ENCODE peak calls at places on chromosomes 4 and X, in nine cellular contexts. B is NCI-H1694 treated with DMSO at 0.1 percent for 48 hours; Q is GM23338; T is NCI-H1105; Y is endodermal cell; Z is lung microvascular endothelial cell; U is activated T-cell treated with anti-CD3 and anti-CD28 coated beads for 1 hour; M is stimulated activated CD4-positive, alpha-beta T cell treated with anti-CD3 and anti-CD28 coated beads, Interleukin-15, amount 100 ng/mL, for 24 hours; O is activated CD8-positive, alpha-beta memory T cell treated with anti-CD3 and anti-CD28 coated beads for 4 hours. N is an unnamed sample.

GRCh38 chr4:83546796-83547195 is 10.9 kb downstream of the GPAT3 start:
- DNase-seq in Y (no peak), M (no peak), T (no peak), U (no peak), Z (no peak), O (no peak), B (no peak), Q (no peak), N (no peak)

GRCh38 chr4:36549256-36549655 is 267.8 kb downstream of the DTHD1 start:
- DNase-seq in Y (no peak), O (no peak), M (no peak), Q (no peak), T (no peak), Z (no peak), B (no peak), U (no peak), N (no peak)

GRCh38 chr4:173073939-173074500 is 94.6 kb upstream of the GALNT7 start:
- DNase-seq in M (no peak), T (no peak), B (no peak), Q (peak), U (no peak), O (no peak), Z (no peak), Y (no peak), N (no peak)

GRCh38 chrX:55907968-55908607 is 190.5 kb downstream of the RRAGB start:
- DNase-seq in Z (peak), B (no peak), T (peak), Y (peak), O (peak), M (peak), U (peak), Q (peak), N (peak)

GRCh38 chr4:188197566-188197965 is 58.3 kb downstream of the TRIML1 start:
- DNase-seq in T (no peak), U (no peak), Q (no peak), Y (no peak), M (no peak), O (no peak), B (no peak), Z (no peak), N (no peak)

GRCh38 chrX:46574941-46575381 is 1.4 kb downstream of the CHST7 start:
- DNase-seq in M (peak), B (no peak), T (peak), O (no peak), Q (peak), Z (peak), Y (peak), U (peak), N (no peak)

GRCh38 chr4:78613522-78614311 is 62.1 kb downstream of the ANXA3 start:
- DNase-seq in Q (no peak), Y (no peak), Z (no peak), B (no peak), M (no peak), O (no peak), U (no peak), T (no peak), N (no peak)

GRCh38 chr4:507745-508512 is 8.9 kb downstream of the PIGG start:
- DNase-seq in U (no peak), B (no peak), O (no peak), M (no peak), Z (no peak), Q (no peak), Y (no peak), T (no peak), N (no peak)

GRCh38 chr4:173333658-173334084 is 487 bp downstream of the HMGB2 start:
- DNase-seq in M (peak), Z (peak), B (no peak), Y (peak), T (peak), U (peak), Q (peak), O (peak), N (peak)

GRCh38 chrX:44042731-44043130 is 69.5 kb upstream of the NDP start:
- DNase-seq in T (no peak), Q (no peak), O (no peak), Z (peak), B (no peak), M (no peak), Y (no peak), U (no peak), N (no peak)

GRCh38 chr4:183987987-183988392 is 82.9 kb downstream of the STOX2 start:
- DNase-seq in Y (peak), Z (peak), M (no peak), T (peak), B (no peak), U (no peak), Q (peak), O (no peak), N (no peak)

GRCh38 chr4:42570221-42570620 is 86.7 kb downstream of the ATP8A1 start:
- DNase-seq in B (no peak), U (no peak), M (no peak), Z (no peak), Q (peak), Y (peak), O (no peak), T (no peak), N (no peak)

GRCh38 chrX:153921511-153922285 is 4.4 kb downstream of the ARHGAP4 start:
- DNase-seq in M (no peak), Q (no peak), Z (no peak), T (no peak), B (peak), Y (no peak), U (no peak), O (no peak), N (no peak)

GRCh38 chr4:163107754-163108153 is 58.9 kb downstream of the NAF1 start:
- DNase-seq in U (no peak), M (no peak), Y (no peak), B (no peak), Z (peak), T (no peak), Q (peak), O (no peak), N (no peak)

GRCh38 chr4:7554885-7555284 is 120.2 kb upstream of the PSAPL1 start:
- DNase-seq in U (no peak), T (no peak), Y (peak), B (no peak), M (no peak), Q (peak), Z (no peak), O (no peak), N (no peak)

GRCh38 chrX:9390121-9390520 is 74.7 kb upstream of the TBL1X start:
- DNase-seq in M (no peak), Q (no peak), Y (no peak), Z (no peak), B (no peak), U (no peak), O (no peak), T (no peak), N (no peak)

GRCh38 chr4:113069212-113069892 is 19.9 kb downstream of the ANK2 start:
- DNase-seq in Z (no peak), O (no peak), U (no peak), B (no peak), T (no peak), M (no peak), Y (no peak), Q (no peak), N (no peak)

GRCh38 chr4:128670434-128670999 is 139.0 kb upstream of the JADE1 start:
- DNase-seq in Z (no peak), T (no peak), Y (no peak), Q (no peak), M (no peak), B (no peak), U (no peak), O (no peak), N (no peak)

GRCh38 chr4:177246636-177247584 is 62.8 kb upstream of the NEIL3 start:
- DNase-seq in Q (no peak), U (no peak), Z (no peak), T (no peak), B (no peak), Y (no peak), O (no peak), M (no peak), N (no peak)

GRCh38 chr4:36094995-36095394 is 149.3 kb downstream of the ARAP2 start:
- DNase-seq in T (no peak), B (no peak), O (no peak), Y (no peak), Q (no peak), Z (no peak), U (no peak), M (no peak), N (no peak)

GRCh38 chr4:120922390-120923200 is at the start of gene PRDM5:
- DNase-seq in T (no peak), B (no peak), Z (peak), U (peak), Y (peak), O (no peak), M (peak), Q (peak), N (peak)

GRCh38 chrX:51860679-51861078 is 32.7 kb upstream of the MAGED1 start:
- DNase-seq in O (no peak), Q (peak), T (peak), Y (peak), M (no peak), Z (peak), U (no peak), B (no peak), N (no peak)

GRCh38 chr4:108881190-108881589 is 118.3 kb upstream of the ETNPPL start:
- DNase-seq in T (no peak), M (no peak), B (no peak), Y (no peak), U (no peak), O (no peak), Z (peak), Q (no peak), N (no peak)

GRCh38 chr4:1869530-1870327 is 1.5 kb upstream of the NSD2 start:
- DNase-seq in U (no peak), Z (no peak), M (no peak), Y (no peak), T (no peak), O (no peak), B (no peak), Q (no peak), N (no peak)

GRCh38 chrX:1592863-1593201 is 1.4 kb downstream of the AKAP17A start:
- DNase-seq in T (no peak), B (no peak), U (no peak), Y (no peak), Q (no peak), O (no peak), M (no peak), Z (no peak), N (no peak)

GRCh38 chr4:155780773-155781172 is 22.0 kb downstream of the GUCY1B1 start:
- DNase-seq in O (no peak), Z (no peak), Q (no peak), T (no peak), U (no peak), Y (no peak), B (no peak), M (no peak), N (no peak)

GRCh38 chrX:13463608-13464007 is 105.8 kb upstream of the EGFL6 start:
- DNase-seq in Z (peak), M (no peak), T (no peak), O (no peak), Q (no peak), B (peak), U (no peak), Y (no peak), N (no peak)

GRCh38 chr4:11483076-11483475 is 54.4 kb upstream of the HS3ST1 start:
- DNase-seq in U (no peak), Y (no peak), Z (peak), Q (no peak), M (no peak), B (no peak), O (no peak), T (no peak), N (no peak)

GRCh38 chr4:42995343-42995944 is 102.9 kb downstream of the GRXCR1 start:
- DNase-seq in Z (peak), B (peak), Y (no peak), Q (peak), O (no peak), U (no peak), M (no peak), T (peak), N (no peak)

GRCh38 chr4:48654015-48654664 is 125.9 kb downstream of the FRYL start:
- DNase-seq in O (no peak), Z (no peak), U (no peak), M (no peak), T (no peak), Q (no peak), B (no peak), Y (no peak), N (no peak)

GRCh38 chrX:69045616-69046345 is 119.5 kb downstream of the PJA1 start:
- DNase-seq in T (no peak), B (no peak), M (no peak), Q (no peak), U (no peak), Y (peak), Z (no peak), O (no peak), N (no peak)

GRCh38 chrX:69231903-69232302 is 66.7 kb upstream of the PJA1 start:
- DNase-seq in Y (peak), B (no peak), M (no peak), T (no peak), O (no peak), U (no peak), Q (no peak), Z (no peak), N (no peak)

GRCh38 chrX:9878141-9878875 is 88.8 kb upstream of the CLDN34 start:
- DNase-seq in B (peak), O (no peak), M (no peak), Z (no peak), U (no peak), T (peak), Y (no peak), Q (peak), N (no peak)

GRCh38 chrX:3690140-3690539 is 23.3 kb downstream of the PRKX start:
- DNase-seq in Y (no peak), B (no peak), Q (no peak), T (no peak), M (no peak), O (no peak), Z (no peak), U (no peak), N (no peak)

GRCh38 chr4:27278615-27279014 is 418.0 kb downstream of the STIM2 start:
- DNase-seq in Y (peak), B (no peak), O (no peak), Q (peak), U (no peak), Z (peak), T (no peak), M (peak), N (no peak)

GRCh38 chr4:42656736-42656985 is 244 bp downstream of the ATP8A1 start:
- DNase-seq in Z (peak), O (no peak), M (no peak), U (no peak), B (no peak), Q (no peak), Y (no peak), T (no peak), N (no peak)